ENCODE peak calls at places on chromosomes 11 and 22, in six cellular contexts. L, V, U, W, S and B are unnamed samples.

GRCh38 chr11:95714853-95715776 is 74.5 kb downstream of the FAM76B start:
- DNase-seq in L (no peak), V (no peak), U (no peak), W (no peak), S (no peak), B (no peak)

GRCh38 chr22:46370584-46371373 is 35.3 kb downstream of the TRMU start:
- DNase-seq in L (peak; percentile 43), V (no peak), U (no peak), W (no peak), S (peak; percentile 54), B (no peak)

GRCh38 chr22:26482171-26482570 is 1.4 kb downstream of the HPS4 start:
- DNase-seq in L (no peak), V (no peak), U (no peak), W (no peak), S (no peak), B (no peak)

GRCh38 chr11:75603791-75604736 is 42.0 kb downstream of the SERPINH1 start:
- DNase-seq in L (no peak), V (peak; percentile 82), U (no peak), W (peak; percentile 96), S (no peak), B (peak; percentile 90)

GRCh38 chr11:2878782-2879181 is 6.8 kb downstream of the CDKN1C start:
- DNase-seq in L (no peak), V (no peak), U (no peak), W (no peak), S (no peak), B (no peak)

GRCh38 chr11:123308077-123308476 is 113.0 kb upstream of the CLMP start:
- DNase-seq in L (no peak), V (peak; percentile 68), U (no peak), W (peak; percentile 64), S (no peak), B (peak; percentile 87)

GRCh38 chr22:29301716-29302401 is 4.6 kb upstream of the GAS2L1 start:
- DNase-seq in L (no peak), V (no peak), U (no peak), W (no peak), S (no peak), B (no peak)

GRCh38 chr22:39954584-39955055 is 5.6 kb upstream of the TMA7B start:
- DNase-seq in L (no peak), V (peak; percentile 88), U (no peak), W (peak; percentile 94), S (no peak), B (peak; percentile 97)

GRCh38 chr11:134879341-134879740 is 467.3 kb upstream of the B3GAT1 start:
- DNase-seq in L (no peak), V (no peak), U (no peak), W (no peak), S (no peak), B (no peak)

GRCh38 chr22:21642584-21643448 is 714 bp downstream of the SDF2L1 start:
- DNase-seq in L (peak; percentile 48), V (peak; percentile 41), U (peak; percentile 48), W (peak; percentile 44), S (peak; percentile 78), B (no peak)

GRCh38 chr11:114163830-114164401 is 104.4 kb downstream of the ZBTB16 start:
- DNase-seq in L (no peak), V (peak; percentile 82), U (no peak), W (no peak), S (no peak), B (no peak)

GRCh38 chr11:29623144-29623722 is 393.6 kb downstream of the KCNA4 start:
- DNase-seq in L (no peak), V (no peak), U (no peak), W (no peak), S (no peak), B (no peak)

GRCh38 chr11:114987171-114987760 is 308.9 kb downstream of the NXPE2 start:
- DNase-seq in L (no peak), V (no peak), U (no peak), W (no peak), S (no peak), B (no peak)

GRCh38 chr11:59144096-59144495 is 1.4 kb downstream of the FAM111A start:
- DNase-seq in L (no peak), V (no peak), U (no peak), W (peak; percentile 0), S (no peak), B (no peak)

GRCh38 chr22:37604875-37605274 is 3.8 kb upstream of the GGA1 start:
- DNase-seq in L (peak; percentile 51), V (no peak), U (no peak), W (no peak), S (peak; percentile 28), B (no peak)

GRCh38 chr22:36385491-36386350 is 2.0 kb downstream of the MYH9 start:
- DNase-seq in L (no peak), V (no peak), U (peak; percentile 74), W (no peak), S (peak; percentile 58), B (no peak)

GRCh38 chr22:36384766-36385400 is 2.9 kb downstream of the MYH9 start:
- DNase-seq in L (no peak), V (peak; percentile 60), U (no peak), W (no peak), S (no peak), B (no peak)

GRCh38 chr22:36386900-36387663 is 685 bp downstream of the MYH9 start:
- DNase-seq in L (peak; percentile 48), V (no peak), U (peak; percentile 86), W (no peak), S (peak; percentile 78), B (no peak)

GRCh38 chr22:36387664-36387913 is 178 bp downstream of the MYH9 start:
- DNase-seq in L (no peak), V (no peak), U (no peak), W (no peak), S (no peak), B (no peak)

DNA sequence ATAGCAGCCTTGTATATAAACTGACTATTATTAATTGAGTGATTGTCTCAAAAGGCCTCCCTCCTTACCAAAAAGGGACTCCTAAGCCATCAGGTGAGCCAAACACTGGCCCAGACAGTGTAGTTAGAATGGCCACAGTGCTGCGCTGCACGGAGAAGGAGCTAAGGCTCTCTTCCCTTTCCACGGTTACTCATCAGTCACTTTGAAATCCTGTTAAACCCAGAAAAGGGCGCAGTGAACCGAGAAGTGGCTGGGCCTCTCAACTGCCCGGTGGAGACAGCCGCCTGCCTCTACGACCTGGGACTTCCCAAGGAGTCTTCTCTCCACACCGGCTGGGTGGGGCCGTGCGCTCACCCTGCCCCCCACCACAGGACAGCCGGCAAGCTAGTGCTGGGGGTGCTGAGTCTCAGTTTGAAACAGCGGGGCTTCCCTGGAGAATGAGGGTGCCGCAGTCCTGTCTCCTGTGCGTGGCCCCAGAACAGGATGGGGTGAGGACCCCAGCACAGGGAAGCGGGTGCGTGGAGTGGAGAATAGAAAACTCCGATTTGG is 1.3 kb downstream of the MYH9 start:
- DNase-seq in L (no peak), V (no peak), U (peak; percentile 84), W (no peak), S (peak; percentile 71), B (no peak)
- H3K4me1 ChIP-seq in L (peaks cover 37% of the 10 kb centered on the region), V (peaks cover 9% of the 10 kb centered on the region), U (peaks cover 55% of the 10 kb centered on the region), W (peaks cover 11% of the 10 kb centered on the region), S (peaks cover 13% of the 10 kb centered on the region), B (peaks cover 28% of the 10 kb centered on the region)

GRCh38 chr11:110829873-110830272 is 117.6 kb upstream of the ARHGAP20 start:
- DNase-seq in L (no peak), V (no peak), U (no peak), W (no peak), S (no peak), B (no peak)
- TF ChIP-seq CTCF in L (no peak), V (no peak), U (no peak), W (no peak), S (no peak), B (no peak)

GRCh38 chr22:49431559-49431958 is 396.1 kb downstream of the BRD1 start:
- DNase-seq in L (no peak), V (no peak), U (no peak), W (no peak), S (no peak), B (no peak)
- H3K4me1 ChIP-seq in L (no peaks in the 10 kb centered on the region), V (no peaks in the 10 kb centered on the region), U (no peaks in the 10 kb centered on the region), W (no peaks in the 10 kb centered on the region), S (no peaks in the 10 kb centered on the region), B (no peaks in the 10 kb centered on the region)

DNA sequence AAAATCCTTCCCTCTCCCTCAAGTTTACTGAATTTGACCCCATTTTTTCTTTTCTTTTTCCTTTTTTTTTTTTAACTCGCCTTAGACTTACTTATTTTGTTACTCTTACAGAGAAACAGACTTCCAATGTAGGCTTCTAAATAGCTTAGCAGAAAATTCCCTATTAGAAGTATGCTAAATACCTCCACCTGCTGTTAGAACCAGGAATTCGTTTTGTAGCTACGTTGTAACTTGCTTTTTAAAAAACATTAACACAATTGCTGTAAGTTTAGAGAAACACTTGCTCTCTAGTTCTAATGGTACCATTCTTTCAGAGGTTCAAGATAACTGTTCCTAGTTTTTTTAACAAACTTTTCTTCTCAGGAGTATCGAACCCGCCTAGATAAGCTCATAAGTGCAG is 324.2 kb downstream of the DCDC1 start:
- DNase-seq in L (no peak), V (peak; percentile 6), U (no peak), W (no peak), S (no peak), B (no peak)
- TF ChIP-seq CTCF in L (no peak), V (peak; percentile 25), U (no peak), W (no peak), S (no peak), B (peak; percentile 34)

GRCh38 chr11:126101930-126102283 is 39.2 kb upstream of the CDON start:
- DNase-seq in L (no peak), V (no peak), U (no peak), W (no peak), S (no peak), B (no peak)
- H3K4me1 ChIP-seq in L (no peaks in the 10 kb centered on the region), V (no peaks in the 10 kb centered on the region), U (peaks cover 11% of the 10 kb centered on the region), W (no peaks in the 10 kb centered on the region), S (no peaks in the 10 kb centered on the region), B (peaks cover 3% of the 10 kb centered on the region)